ENCODE peak calls at places on chromosomes 16 and 17, in six cellular contexts. One of them, this sample, is unnamed.

GRCh38 chr17:17808706-17809432 is 27.9 kb downstream of the SREBF1 start:
- DNase-seq in GDM1: no peak
- DNase-seq in AG08395: no peak
- DNase-seq in C1 segment of cervical spinal cord: no peak
- DNase-seq in stimulated activated naive CD8-positive, alpha-beta T cell treated with anti-CD3 and anti-CD28 coated beads, Interleukin-15, amount 100 ng/mL, for 72 hours: peak
- DNase-seq in uterus: no peak
- DNase-seq in this sample: no peak

GRCh38 chr17:77637807-77638182 is 320.7 kb upstream of the TNRC6C start:
- DNase-seq in C1 segment of cervical spinal cord: no peak
- DNase-seq in AG08395: no peak
- DNase-seq in stimulated activated naive CD8-positive, alpha-beta T cell treated with anti-CD3 and anti-CD28 coated beads, Interleukin-15, amount 100 ng/mL, for 72 hours: no peak
- DNase-seq in GDM1: no peak
- DNase-seq in uterus: no peak
- DNase-seq in this sample: no peak

GRCh38 chr16:11459722-11460121 is 114.5 kb downstream of the RMI2 start:
- DNase-seq in uterus: no peak
- DNase-seq in AG08395: no peak
- DNase-seq in stimulated activated naive CD8-positive, alpha-beta T cell treated with anti-CD3 and anti-CD28 coated beads, Interleukin-15, amount 100 ng/mL, for 72 hours: no peak
- DNase-seq in C1 segment of cervical spinal cord: no peak
- DNase-seq in GDM1: no peak
- DNase-seq in this sample: no peak

GRCh38 chr17:48192321-48192731 is 84.8 kb downstream of the SNX11 start:
- DNase-seq in GDM1: no peak
- DNase-seq in uterus: no peak
- DNase-seq in C1 segment of cervical spinal cord: no peak
- DNase-seq in stimulated activated naive CD8-positive, alpha-beta T cell treated with anti-CD3 and anti-CD28 coated beads, Interleukin-15, amount 100 ng/mL, for 72 hours: no peak
- DNase-seq in AG08395: no peak
- DNase-seq in this sample: no peak

GRCh38 chr16:69031877-69032301 is 73.6 kb upstream of the HAS3 start:
- DNase-seq in uterus: no peak
- DNase-seq in AG08395: no peak
- DNase-seq in C1 segment of cervical spinal cord: no peak
- DNase-seq in stimulated activated naive CD8-positive, alpha-beta T cell treated with anti-CD3 and anti-CD28 coated beads, Interleukin-15, amount 100 ng/mL, for 72 hours: no peak
- DNase-seq in GDM1: no peak
- DNase-seq in this sample: no peak

GRCh38 chr17:15411556-15412198 is 55.7 kb downstream of the CDRT4 start:
- DNase-seq in AG08395: peak
- DNase-seq in uterus: peak
- DNase-seq in GDM1: no peak
- DNase-seq in C1 segment of cervical spinal cord: no peak
- DNase-seq in stimulated activated naive CD8-positive, alpha-beta T cell treated with anti-CD3 and anti-CD28 coated beads, Interleukin-15, amount 100 ng/mL, for 72 hours: no peak
- DNase-seq in this sample: no peak

GRCh38 chr17:75069783-75070182 is 18.0 kb upstream of the SLC16A5 start:
- DNase-seq in C1 segment of cervical spinal cord: no peak
- DNase-seq in stimulated activated naive CD8-positive, alpha-beta T cell treated with anti-CD3 and anti-CD28 coated beads, Interleukin-15, amount 100 ng/mL, for 72 hours: no peak
- DNase-seq in uterus: no peak
- DNase-seq in GDM1: no peak
- DNase-seq in AG08395: peak
- DNase-seq in this sample: no peak

GRCh38 chr17:74566132-74566753 is 1.1 kb downstream of the CD300H start:
- DNase-seq in AG08395: peak
- DNase-seq in GDM1: peak
- DNase-seq in C1 segment of cervical spinal cord: no peak
- DNase-seq in stimulated activated naive CD8-positive, alpha-beta T cell treated with anti-CD3 and anti-CD28 coated beads, Interleukin-15, amount 100 ng/mL, for 72 hours: no peak
- DNase-seq in uterus: no peak
- DNase-seq in this sample: peak

GRCh38 chr16:28157768-28158535 is 53.8 kb downstream of the XPO6 start:
- DNase-seq in C1 segment of cervical spinal cord: no peak
- DNase-seq in uterus: no peak
- DNase-seq in stimulated activated naive CD8-positive, alpha-beta T cell treated with anti-CD3 and anti-CD28 coated beads, Interleukin-15, amount 100 ng/mL, for 72 hours: no peak
- DNase-seq in GDM1: no peak
- DNase-seq in AG08395: peak
- DNase-seq in this sample: no peak

GRCh38 chr17:69404398-69404797 is 10.1 kb upstream of the MAP2K6 start:
- DNase-seq in AG08395: peak
- DNase-seq in C1 segment of cervical spinal cord: no peak
- DNase-seq in GDM1: no peak
- DNase-seq in uterus: no peak
- DNase-seq in stimulated activated naive CD8-positive, alpha-beta T cell treated with anti-CD3 and anti-CD28 coated beads, Interleukin-15, amount 100 ng/mL, for 72 hours: no peak
- DNase-seq in this sample: no peak

This sample was measured in Jurkat, Clone E6-1.